ENCODE peak calls at places on chromosomes 2 and 18, in eight cellular contexts. One of them, this sample, is unnamed.

GRCh38 chr2:65204461-65205230 is 23.0 kb upstream of the ACTR2 start:
- DNase-seq in naive thymus-derived CD4-positive, alpha-beta T cell: no peak
- DNase-seq in ovary: no peak
- DNase-seq in GM06990: no peak
- DNase-seq in trophoblast cell: peak; percentile 6
- DNase-seq in AG09309: no peak
- DNase-seq in CD8-positive, alpha-beta T cell: no peak
- DNase-seq in astrocyte: no peak
- DNase-seq in this sample: no peak

GRCh38 chr2:151361674-151362380 is 4.4 kb downstream of the TNFAIP6 start:
- DNase-seq in ovary: no peak
- DNase-seq in naive thymus-derived CD4-positive, alpha-beta T cell: no peak
- DNase-seq in trophoblast cell: peak; percentile 33
- DNase-seq in GM06990: no peak
- DNase-seq in AG09309: no peak
- DNase-seq in CD8-positive, alpha-beta T cell: no peak
- DNase-seq in astrocyte: peak; percentile 56
- DNase-seq in this sample: no peak

GRCh38 chr2:48905696-48906095 is 150.2 kb upstream of the LHCGR start:
- DNase-seq in ovary: no peak
- DNase-seq in trophoblast cell: no peak
- DNase-seq in CD8-positive, alpha-beta T cell: no peak
- DNase-seq in astrocyte: no peak
- DNase-seq in naive thymus-derived CD4-positive, alpha-beta T cell: no peak
- DNase-seq in GM06990: no peak
- DNase-seq in AG09309: no peak
- DNase-seq in this sample: no peak

GRCh38 chr2:104049433-104049832 is 804.5 kb upstream of the POU3F3 start:
- DNase-seq in CD8-positive, alpha-beta T cell: no peak
- DNase-seq in ovary: no peak
- DNase-seq in trophoblast cell: no peak
- DNase-seq in naive thymus-derived CD4-positive, alpha-beta T cell: no peak
- DNase-seq in AG09309: no peak
- DNase-seq in GM06990: no peak
- DNase-seq in astrocyte: no peak
- DNase-seq in this sample: no peak

GRCh38 chr18:36449451-36449850 is 151.9 kb downstream of the FHOD3 start:
- DNase-seq in CD8-positive, alpha-beta T cell: no peak
- DNase-seq in GM06990: no peak
- DNase-seq in naive thymus-derived CD4-positive, alpha-beta T cell: no peak
- DNase-seq in ovary: no peak
- DNase-seq in trophoblast cell: no peak
- DNase-seq in astrocyte: no peak
- DNase-seq in AG09309: no peak
- DNase-seq in this sample: no peak

GRCh38 chr2:70569559-70569958 is 15.9 kb upstream of the TGFA start:
- DNase-seq in CD8-positive, alpha-beta T cell: no peak
- DNase-seq in AG09309: no peak
- DNase-seq in ovary: no peak
- DNase-seq in astrocyte: no peak
- DNase-seq in GM06990: no peak
- DNase-seq in naive thymus-derived CD4-positive, alpha-beta T cell: no peak
- DNase-seq in trophoblast cell: no peak
- DNase-seq in this sample: no peak

GRCh38 chr2:164735309-164735919 is 106.2 kb downstream of the COBLL1 start:
- DNase-seq in AG09309: no peak
- DNase-seq in GM06990: no peak
- DNase-seq in CD8-positive, alpha-beta T cell: no peak
- DNase-seq in astrocyte: peak; percentile 73
- DNase-seq in ovary: no peak
- DNase-seq in naive thymus-derived CD4-positive, alpha-beta T cell: no peak
- DNase-seq in trophoblast cell: no peak
- DNase-seq in this sample: no peak

GRCh38 chr2:141968377-141968920 is 162.4 kb downstream of the LRP1B start:
- DNase-seq in GM06990: peak; percentile 1
- DNase-seq in naive thymus-derived CD4-positive, alpha-beta T cell: no peak
- DNase-seq in AG09309: no peak
- DNase-seq in CD8-positive, alpha-beta T cell: no peak
- DNase-seq in ovary: no peak
- DNase-seq in trophoblast cell: no peak
- DNase-seq in astrocyte: peak; percentile 59
- DNase-seq in this sample: no peak

GRCh38 chr18:40215981-40216380 is 1739.1 kb upstream of the PIK3C3 start:
- DNase-seq in trophoblast cell: no peak
- DNase-seq in CD8-positive, alpha-beta T cell: no peak
- DNase-seq in ovary: no peak
- DNase-seq in GM06990: no peak
- DNase-seq in naive thymus-derived CD4-positive, alpha-beta T cell: no peak
- DNase-seq in astrocyte: no peak
- DNase-seq in AG09309: no peak
- DNase-seq in this sample: no peak

GRCh38 chr2:105649534-105649933 is 95.2 kb upstream of the NCK2 start:
- DNase-seq in trophoblast cell: no peak
- DNase-seq in astrocyte: no peak
- DNase-seq in naive thymus-derived CD4-positive, alpha-beta T cell: no peak
- DNase-seq in AG09309: no peak
- DNase-seq in CD8-positive, alpha-beta T cell: no peak
- DNase-seq in ovary: no peak
- DNase-seq in GM06990: no peak
- DNase-seq in this sample: no peak

GRCh38 chr2:15901808-15902130 is 38.6 kb upstream of the MYCN start:
- DNase-seq in astrocyte: no peak
- DNase-seq in AG09309: no peak
- DNase-seq in ovary: no peak
- DNase-seq in CD8-positive, alpha-beta T cell: no peak
- DNase-seq in GM06990: no peak
- DNase-seq in trophoblast cell: no peak
- DNase-seq in naive thymus-derived CD4-positive, alpha-beta T cell: no peak
- DNase-seq in this sample: no peak

GRCh38 chr2:54610700-54611099 is 112.8 kb upstream of the EML6 start:
- DNase-seq in CD8-positive, alpha-beta T cell: no peak
- DNase-seq in astrocyte: peak; percentile 68
- DNase-seq in trophoblast cell: no peak
- DNase-seq in GM06990: no peak
- DNase-seq in ovary: no peak
- DNase-seq in naive thymus-derived CD4-positive, alpha-beta T cell: no peak
- DNase-seq in AG09309: no peak
- DNase-seq in this sample: no peak

GRCh38 chr2:19021721-19022120 is 336.7 kb downstream of the OSR1 start:
- DNase-seq in trophoblast cell: no peak
- DNase-seq in GM06990: no peak
- DNase-seq in ovary: no peak
- DNase-seq in AG09309: peak; percentile 91
- DNase-seq in CD8-positive, alpha-beta T cell: no peak
- DNase-seq in naive thymus-derived CD4-positive, alpha-beta T cell: no peak
- DNase-seq in astrocyte: peak; percentile 75
- DNase-seq in this sample: no peak

GRCh38 chr2:222514901-222515300 is 90.6 kb downstream of the SGPP2 start:
- DNase-seq in trophoblast cell: peak; percentile 30
- DNase-seq in naive thymus-derived CD4-positive, alpha-beta T cell: no peak
- DNase-seq in CD8-positive, alpha-beta T cell: no peak
- DNase-seq in AG09309: no peak
- DNase-seq in GM06990: no peak
- DNase-seq in ovary: no peak
- DNase-seq in astrocyte: no peak
- DNase-seq in this sample: no peak

GRCh38 chr2:11495844-11496271 is 29.9 kb upstream of the E2F6 start:
- DNase-seq in AG09309: no peak
- DNase-seq in astrocyte: no peak
- DNase-seq in CD8-positive, alpha-beta T cell: no peak
- DNase-seq in naive thymus-derived CD4-positive, alpha-beta T cell: no peak
- DNase-seq in GM06990: no peak
- DNase-seq in ovary: peak; percentile 81
- DNase-seq in trophoblast cell: no peak
- DNase-seq in this sample: no peak

DNA sequence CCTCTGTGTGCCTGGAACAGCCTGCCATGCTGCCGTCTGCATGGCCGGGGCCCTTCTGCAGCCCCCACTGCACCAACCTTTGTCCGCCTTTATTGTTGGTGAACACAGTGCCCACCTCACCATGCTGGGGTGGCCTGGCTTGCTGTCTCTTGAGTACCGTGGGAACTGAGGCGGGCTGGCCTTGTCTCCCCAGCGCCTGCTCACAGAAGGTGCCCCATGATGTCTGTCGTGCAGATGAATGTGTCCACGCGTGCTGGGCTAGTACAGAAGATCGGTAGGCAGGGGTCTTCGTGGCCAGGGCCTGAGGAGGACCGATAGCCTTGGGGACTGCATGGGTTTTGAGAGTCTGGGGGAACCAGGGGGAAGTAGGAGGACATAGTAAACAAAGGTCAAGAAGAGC is 242.4 kb downstream of the LDLRAD4 start:
- DNase-seq in GM06990: no peak
- DNase-seq in trophoblast cell: no peak
- DNase-seq in CD8-positive, alpha-beta T cell: no peak
- DNase-seq in AG09309: no peak
- DNase-seq in naive thymus-derived CD4-positive, alpha-beta T cell: no peak
- DNase-seq in astrocyte: no peak
- DNase-seq in ovary: no peak
- DNase-seq in this sample: no peak
- H3K4me3 ChIP-seq in GM06990: no peak overlapping the region
- H3K4me3 ChIP-seq in trophoblast cell: no peak overlapping the region
- H3K4me3 ChIP-seq in CD8-positive, alpha-beta T cell: no peak overlapping the region
- H3K4me3 ChIP-seq in AG09309: no peak overlapping the region
- H3K4me3 ChIP-seq in naive thymus-derived CD4-positive, alpha-beta T cell: no peak overlapping the region
- H3K4me3 ChIP-seq in astrocyte: no peak overlapping the region
- H3K4me3 ChIP-seq in ovary: no peak overlapping the region
- H3K4me3 ChIP-seq in this sample: no peak overlapping the region

DNA sequence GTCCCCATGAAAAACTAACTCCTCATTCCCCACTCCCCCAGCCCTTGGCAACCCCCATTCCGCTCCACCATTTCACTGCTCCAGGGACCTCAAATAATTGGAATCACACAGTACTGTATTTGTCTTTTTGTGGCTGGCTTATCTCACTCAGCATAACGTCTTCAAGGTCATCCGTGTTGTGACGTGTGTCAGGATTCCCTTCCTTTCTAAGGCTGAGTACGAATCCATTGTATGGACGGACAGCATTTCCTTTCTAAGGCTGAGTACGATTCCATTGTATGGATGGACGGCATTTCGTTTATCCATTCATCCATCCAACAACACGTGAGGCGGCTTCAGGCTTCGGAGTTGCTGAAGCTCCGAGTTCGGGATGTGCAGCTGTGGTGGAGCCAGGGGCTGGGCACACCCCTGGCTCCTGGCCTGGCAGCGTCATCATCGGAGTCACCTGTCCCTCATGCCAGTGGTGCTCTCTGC is 1.2 kb upstream of the ASB1 start:
- DNase-seq in naive thymus-derived CD4-positive, alpha-beta T cell: no peak
- DNase-seq in GM06990: no peak
- DNase-seq in trophoblast cell: no peak
- DNase-seq in ovary: no peak
- DNase-seq in AG09309: no peak
- DNase-seq in CD8-positive, alpha-beta T cell: no peak
- DNase-seq in astrocyte: no peak
- DNase-seq in this sample: no peak
- H3K4me3 ChIP-seq in naive thymus-derived CD4-positive, alpha-beta T cell: no peak overlapping the region
- H3K4me3 ChIP-seq in GM06990: no peak overlapping the region
- H3K4me3 ChIP-seq in trophoblast cell: no peak overlapping the region
- H3K4me3 ChIP-seq in ovary: peak overlapping the region; percentile 90
- H3K4me3 ChIP-seq in AG09309: no peak overlapping the region
- H3K4me3 ChIP-seq in CD8-positive, alpha-beta T cell: no peak overlapping the region
- H3K4me3 ChIP-seq in astrocyte: peak overlapping the region; percentile 81
- H3K4me3 ChIP-seq in this sample: peak overlapping the region; percentile 95

GRCh38 chr2:120568975-120569268 is 166.7 kb upstream of the GLI2 start:
- DNase-seq in trophoblast cell: no peak
- DNase-seq in astrocyte: no peak
- DNase-seq in GM06990: no peak
- DNase-seq in CD8-positive, alpha-beta T cell: no peak
- DNase-seq in AG09309: no peak
- DNase-seq in naive thymus-derived CD4-positive, alpha-beta T cell: no peak
- DNase-seq in ovary: no peak
- DNase-seq in this sample: no peak

GRCh38 chr2:120568089-120568974 is 167.3 kb upstream of the GLI2 start:
- DNase-seq in astrocyte: no peak
- DNase-seq in naive thymus-derived CD4-positive, alpha-beta T cell: no peak
- DNase-seq in AG09309: no peak
- DNase-seq in trophoblast cell: no peak
- DNase-seq in CD8-positive, alpha-beta T cell: no peak
- DNase-seq in ovary: no peak
- DNase-seq in GM06990: no peak
- DNase-seq in this sample: no peak

GRCh38 chr2:120566331-120567035 is 169.2 kb upstream of the GLI2 start:
- DNase-seq in CD8-positive, alpha-beta T cell: no peak
- DNase-seq in AG09309: peak; percentile 63
- DNase-seq in naive thymus-derived CD4-positive, alpha-beta T cell: no peak
- DNase-seq in trophoblast cell: no peak
- DNase-seq in ovary: peak; percentile 46
- DNase-seq in GM06990: no peak
- DNase-seq in astrocyte: peak; percentile 94
- DNase-seq in this sample: no peak

GRCh38 chr2:120565929-120566328 is 169.7 kb upstream of the GLI2 start:
- DNase-seq in ovary: no peak
- DNase-seq in trophoblast cell: no peak
- DNase-seq in CD8-positive, alpha-beta T cell: no peak
- DNase-seq in GM06990: no peak
- DNase-seq in naive thymus-derived CD4-positive, alpha-beta T cell: no peak
- DNase-seq in astrocyte: no peak
- DNase-seq in AG09309: no peak
- DNase-seq in this sample: no peak

GRCh38 chr2:120567128-120567527 is 168.5 kb upstream of the GLI2 start:
- DNase-seq in CD8-positive, alpha-beta T cell: no peak
- DNase-seq in ovary: no peak
- DNase-seq in astrocyte: no peak
- DNase-seq in naive thymus-derived CD4-positive, alpha-beta T cell: no peak
- DNase-seq in GM06990: no peak
- DNase-seq in AG09309: no peak
- DNase-seq in trophoblast cell: no peak
- DNase-seq in this sample: no peak
- H3K4me3 ChIP-seq in CD8-positive, alpha-beta T cell: no peak overlapping the region
- H3K4me3 ChIP-seq in ovary: no peak overlapping the region
- H3K4me3 ChIP-seq in astrocyte: no peak overlapping the region
- H3K4me3 ChIP-seq in naive thymus-derived CD4-positive, alpha-beta T cell: no peak overlapping the region
- H3K4me3 ChIP-seq in GM06990: no peak overlapping the region
- H3K4me3 ChIP-seq in AG09309: no peak overlapping the region
- H3K4me3 ChIP-seq in trophoblast cell: no peak overlapping the region
- H3K4me3 ChIP-seq in this sample: no peak overlapping the region

DNA sequence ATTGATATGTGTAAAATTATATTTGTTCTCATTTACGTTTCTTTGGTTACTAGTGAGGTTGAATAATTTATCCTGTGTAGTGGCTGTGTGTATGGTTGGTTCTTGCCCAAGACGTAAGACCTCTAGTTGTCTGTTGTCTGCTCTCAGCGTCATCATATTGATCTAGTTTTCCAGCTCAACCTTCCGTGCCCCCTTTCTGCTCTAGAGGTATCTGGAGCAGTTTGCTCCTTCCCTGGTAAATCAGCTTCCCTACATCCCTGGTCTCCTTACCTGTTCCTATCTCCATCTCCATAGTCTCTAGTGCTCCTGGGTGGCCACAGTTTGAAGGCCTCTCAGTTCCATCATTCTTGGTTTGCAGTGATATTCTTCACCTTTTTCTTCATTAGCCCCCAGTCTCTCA is 1.2 kb downstream of the SMYD5 start:
- DNase-seq in ovary: no peak
- DNase-seq in trophoblast cell: no peak
- DNase-seq in GM06990: no peak
- DNase-seq in naive thymus-derived CD4-positive, alpha-beta T cell: no peak
- DNase-seq in astrocyte: no peak
- DNase-seq in AG09309: no peak
- DNase-seq in CD8-positive, alpha-beta T cell: no peak
- DNase-seq in this sample: no peak
- H3K4me3 ChIP-seq in ovary: no peak overlapping the region
- H3K4me3 ChIP-seq in trophoblast cell: no peak overlapping the region
- H3K4me3 ChIP-seq in GM06990: peak overlapping the region; percentile 81
- H3K4me3 ChIP-seq in naive thymus-derived CD4-positive, alpha-beta T cell: no peak overlapping the region
- H3K4me3 ChIP-seq in astrocyte: peak overlapping the region; percentile 77
- H3K4me3 ChIP-seq in AG09309: no peak overlapping the region
- H3K4me3 ChIP-seq in CD8-positive, alpha-beta T cell: no peak overlapping the region
- H3K4me3 ChIP-seq in this sample: no peak overlapping the region